ENCODE peak calls at places on chromosomes 11 and 22, in eight cellular contexts. One of them, this sample, is unnamed.
A peak's percentile ranks its signal among the peaks of the same experiment; 100 is the strongest.

GRCh38 chr11:31246451-31247165 is 122.9 kb downstream of the DCDC1 start:
- DNase-seq in activated CD4-positive, CD25-positive, alpha-beta regulatory T cell: no peak
- DNase-seq in posterior cingulate gyrus: no peak
- DNase-seq in nucleus accumbens: no peak
- DNase-seq in activated T-helper 1 cell treated with Interleukin-2 at 50 U/mL for 16 hours: no peak
- DNase-seq in head of caudate nucleus: no peak
- DNase-seq in substantia nigra: no peak
- DNase-seq in C1 segment of cervical spinal cord: no peak
- DNase-seq in this sample: no peak

GRCh38 chr11:14969922-14970323 is 2.2 kb downstream of the CALCA start:
- DNase-seq in activated T-helper 1 cell treated with Interleukin-2 at 50 U/mL for 16 hours: peak; percentile 13
- DNase-seq in head of caudate nucleus: no peak
- DNase-seq in substantia nigra: no peak
- DNase-seq in posterior cingulate gyrus: no peak
- DNase-seq in nucleus accumbens: no peak
- DNase-seq in activated CD4-positive, CD25-positive, alpha-beta regulatory T cell: no peak
- DNase-seq in C1 segment of cervical spinal cord: no peak
- DNase-seq in this sample: no peak

GRCh38 chr11:72799441-72799840 is 5.6 kb upstream of the STARD10 start:
- DNase-seq in posterior cingulate gyrus: no peak
- DNase-seq in activated T-helper 1 cell treated with Interleukin-2 at 50 U/mL for 16 hours: no peak
- DNase-seq in head of caudate nucleus: no peak
- DNase-seq in C1 segment of cervical spinal cord: no peak
- DNase-seq in substantia nigra: no peak
- DNase-seq in nucleus accumbens: no peak
- DNase-seq in activated CD4-positive, CD25-positive, alpha-beta regulatory T cell: no peak
- DNase-seq in this sample: no peak

GRCh38 chr11:97745515-97746050 is 1275.2 kb upstream of the CNTN5 start:
- DNase-seq in substantia nigra: no peak
- DNase-seq in activated T-helper 1 cell treated with Interleukin-2 at 50 U/mL for 16 hours: no peak
- DNase-seq in nucleus accumbens: no peak
- DNase-seq in posterior cingulate gyrus: no peak
- DNase-seq in activated CD4-positive, CD25-positive, alpha-beta regulatory T cell: no peak
- DNase-seq in C1 segment of cervical spinal cord: no peak
- DNase-seq in head of caudate nucleus: no peak
- DNase-seq in this sample: no peak

GRCh38 chr11:65868076-65868667 is 4.4 kb downstream of the EFEMP2 start:
- DNase-seq in head of caudate nucleus: no peak
- DNase-seq in substantia nigra: no peak
- DNase-seq in activated T-helper 1 cell treated with Interleukin-2 at 50 U/mL for 16 hours: no peak
- DNase-seq in C1 segment of cervical spinal cord: no peak
- DNase-seq in posterior cingulate gyrus: peak; percentile 90
- DNase-seq in activated CD4-positive, CD25-positive, alpha-beta regulatory T cell: no peak
- DNase-seq in nucleus accumbens: no peak
- DNase-seq in this sample: no peak

GRCh38 chr11:118005224-118006152 is 19.3 kb downstream of the IL10RA start:
- DNase-seq in head of caudate nucleus: no peak
- DNase-seq in activated CD4-positive, CD25-positive, alpha-beta regulatory T cell: no peak
- DNase-seq in substantia nigra: no peak
- DNase-seq in C1 segment of cervical spinal cord: no peak
- DNase-seq in activated T-helper 1 cell treated with Interleukin-2 at 50 U/mL for 16 hours: no peak
- DNase-seq in posterior cingulate gyrus: no peak
- DNase-seq in nucleus accumbens: no peak
- DNase-seq in this sample: no peak

GRCh38 chr22:35253946-35254345 is 3.3 kb upstream of the HMGXB4 start:
- DNase-seq in posterior cingulate gyrus: no peak
- DNase-seq in head of caudate nucleus: no peak
- DNase-seq in activated CD4-positive, CD25-positive, alpha-beta regulatory T cell: no peak
- DNase-seq in nucleus accumbens: no peak
- DNase-seq in substantia nigra: no peak
- DNase-seq in C1 segment of cervical spinal cord: no peak
- DNase-seq in activated T-helper 1 cell treated with Interleukin-2 at 50 U/mL for 16 hours: no peak
- DNase-seq in this sample: no peak

GRCh38 chr22:35424761-35425160 is 24.8 kb downstream of the MCM5 start:
- DNase-seq in substantia nigra: no peak
- DNase-seq in posterior cingulate gyrus: no peak
- DNase-seq in head of caudate nucleus: no peak
- DNase-seq in activated T-helper 1 cell treated with Interleukin-2 at 50 U/mL for 16 hours: no peak
- DNase-seq in C1 segment of cervical spinal cord: no peak
- DNase-seq in nucleus accumbens: no peak
- DNase-seq in activated CD4-positive, CD25-positive, alpha-beta regulatory T cell: no peak
- DNase-seq in this sample: no peak

GRCh38 chr22:21044931-21045584 is 688 bp upstream of the LRRC74B start:
- DNase-seq in activated T-helper 1 cell treated with Interleukin-2 at 50 U/mL for 16 hours: no peak
- DNase-seq in nucleus accumbens: no peak
- DNase-seq in substantia nigra: no peak
- DNase-seq in posterior cingulate gyrus: peak; percentile 88
- DNase-seq in head of caudate nucleus: no peak
- DNase-seq in activated CD4-positive, CD25-positive, alpha-beta regulatory T cell: no peak
- DNase-seq in C1 segment of cervical spinal cord: no peak
- DNase-seq in this sample: no peak

GRCh38 chr11:47551086-47551485 is 1.8 kb downstream of the CELF1 start:
- DNase-seq in activated CD4-positive, CD25-positive, alpha-beta regulatory T cell: no peak
- DNase-seq in nucleus accumbens: no peak
- DNase-seq in posterior cingulate gyrus: no peak
- DNase-seq in head of caudate nucleus: no peak
- DNase-seq in substantia nigra: no peak
- DNase-seq in C1 segment of cervical spinal cord: no peak
- DNase-seq in activated T-helper 1 cell treated with Interleukin-2 at 50 U/mL for 16 hours: no peak
- DNase-seq in this sample: no peak

GRCh38 chr11:64036081-64037026 is 623 bp downstream of the FLRT1 start:
- DNase-seq in substantia nigra: no peak
- DNase-seq in C1 segment of cervical spinal cord: no peak
- DNase-seq in activated CD4-positive, CD25-positive, alpha-beta regulatory T cell: no peak
- DNase-seq in nucleus accumbens: peak; percentile 25
- DNase-seq in posterior cingulate gyrus: peak; percentile 90
- DNase-seq in activated T-helper 1 cell treated with Interleukin-2 at 50 U/mL for 16 hours: no peak
- DNase-seq in head of caudate nucleus: peak; percentile 67
- DNase-seq in this sample: no peak

GRCh38 chr11:19816817-19817216 is 104.2 kb downstream of the NAV2 start:
- DNase-seq in nucleus accumbens: no peak
- DNase-seq in posterior cingulate gyrus: no peak
- DNase-seq in activated CD4-positive, CD25-positive, alpha-beta regulatory T cell: no peak
- DNase-seq in C1 segment of cervical spinal cord: no peak
- DNase-seq in head of caudate nucleus: no peak
- DNase-seq in activated T-helper 1 cell treated with Interleukin-2 at 50 U/mL for 16 hours: no peak
- DNase-seq in substantia nigra: no peak
- DNase-seq in this sample: no peak

GRCh38 chr11:122032317-122032716 is 83.7 kb downstream of the BLID start:
- DNase-seq in activated CD4-positive, CD25-positive, alpha-beta regulatory T cell: no peak
- DNase-seq in nucleus accumbens: no peak
- DNase-seq in C1 segment of cervical spinal cord: no peak
- DNase-seq in posterior cingulate gyrus: no peak
- DNase-seq in head of caudate nucleus: no peak
- DNase-seq in activated T-helper 1 cell treated with Interleukin-2 at 50 U/mL for 16 hours: no peak
- DNase-seq in substantia nigra: no peak
- DNase-seq in this sample: no peak

GRCh38 chr11:104529213-104529612 is 365.3 kb upstream of the PDGFD start:
- DNase-seq in posterior cingulate gyrus: no peak
- DNase-seq in head of caudate nucleus: no peak
- DNase-seq in activated CD4-positive, CD25-positive, alpha-beta regulatory T cell: no peak
- DNase-seq in substantia nigra: no peak
- DNase-seq in nucleus accumbens: no peak
- DNase-seq in activated T-helper 1 cell treated with Interleukin-2 at 50 U/mL for 16 hours: no peak
- DNase-seq in C1 segment of cervical spinal cord: no peak
- DNase-seq in this sample: no peak

GRCh38 chr11:28463826-28464225 is 355.6 kb downstream of the METTL15 start:
- DNase-seq in nucleus accumbens: no peak
- DNase-seq in activated CD4-positive, CD25-positive, alpha-beta regulatory T cell: no peak
- DNase-seq in head of caudate nucleus: no peak
- DNase-seq in posterior cingulate gyrus: no peak
- DNase-seq in C1 segment of cervical spinal cord: no peak
- DNase-seq in activated T-helper 1 cell treated with Interleukin-2 at 50 U/mL for 16 hours: no peak
- DNase-seq in substantia nigra: no peak
- DNase-seq in this sample: no peak

GRCh38 chr11:60810583-60810982 is 25.4 kb downstream of the MS4A10 start:
- DNase-seq in substantia nigra: no peak
- DNase-seq in activated T-helper 1 cell treated with Interleukin-2 at 50 U/mL for 16 hours: no peak
- DNase-seq in C1 segment of cervical spinal cord: no peak
- DNase-seq in nucleus accumbens: no peak
- DNase-seq in posterior cingulate gyrus: no peak
- DNase-seq in activated CD4-positive, CD25-positive, alpha-beta regulatory T cell: no peak
- DNase-seq in head of caudate nucleus: no peak
- DNase-seq in this sample: no peak

GRCh38 chr22:43921361-43921760 is 2.2 kb upstream of the PNPLA3 start:
- DNase-seq in nucleus accumbens: no peak
- DNase-seq in activated T-helper 1 cell treated with Interleukin-2 at 50 U/mL for 16 hours: no peak
- DNase-seq in posterior cingulate gyrus: no peak
- DNase-seq in head of caudate nucleus: peak; percentile 83
- DNase-seq in activated CD4-positive, CD25-positive, alpha-beta regulatory T cell: no peak
- DNase-seq in substantia nigra: no peak
- DNase-seq in C1 segment of cervical spinal cord: no peak
- DNase-seq in this sample: no peak

GRCh38 chr11:200224-201003 is 6.8 kb downstream of the BET1L start:
- DNase-seq in substantia nigra: no peak
- DNase-seq in activated CD4-positive, CD25-positive, alpha-beta regulatory T cell: no peak
- DNase-seq in nucleus accumbens: no peak
- DNase-seq in activated T-helper 1 cell treated with Interleukin-2 at 50 U/mL for 16 hours: no peak
- DNase-seq in C1 segment of cervical spinal cord: no peak
- DNase-seq in head of caudate nucleus: no peak
- DNase-seq in posterior cingulate gyrus: peak; percentile 68
- DNase-seq in this sample: no peak

GRCh38 chr11:5096011-5096410 is 26.6 kb downstream of the OR52E1 start:
- DNase-seq in head of caudate nucleus: no peak
- DNase-seq in posterior cingulate gyrus: no peak
- DNase-seq in activated CD4-positive, CD25-positive, alpha-beta regulatory T cell: no peak
- DNase-seq in C1 segment of cervical spinal cord: no peak
- DNase-seq in substantia nigra: no peak
- DNase-seq in nucleus accumbens: no peak
- DNase-seq in activated T-helper 1 cell treated with Interleukin-2 at 50 U/mL for 16 hours: no peak
- DNase-seq in this sample: no peak